ENCODE peak calls at places on chromosomes 11 and 22, in eight cellular contexts. O is uterus, U is lower leg skin, Y is right atrium auricular region, A is H9, K is coronary artery, B is heart right ventricle, C is fibroblast of lung. V is an unnamed sample.
A peak's percentile ranks its signal among the peaks of the same experiment; 100 is the strongest.

GRCh38 chr11:20397281-20397680 is 9.8 kb downstream of the PRMT3 start:
- DNase-seq in O (no peak), U (no peak), Y (no peak), A (no peak), K (no peak), B (no peak), C (peak; percentile 48), V (no peak)

GRCh38 chr11:60801194-60801593 is 16.1 kb downstream of the MS4A10 start:
- DNase-seq in O (no peak), U (no peak), Y (no peak), A (no peak), K (no peak), B (no peak), C (no peak), V (no peak)

GRCh38 chr11:133137939-133138338 is 394.4 kb downstream of the OPCML start:
- DNase-seq in O (no peak), U (no peak), Y (no peak), A (no peak), K (no peak), B (no peak), C (no peak), V (no peak)

GRCh38 chr22:29473001-29473400 is 7.0 kb upstream of the NEFH start:
- DNase-seq in O (no peak), U (no peak), Y (no peak), A (no peak), K (no peak), B (no peak), C (no peak), V (no peak)

GRCh38 chr22:38872831-38873248 is 824 bp upstream of the CBX6 start:
- DNase-seq in O (peak; percentile 77), U (peak; percentile 91), Y (peak; percentile 73), A (peak; percentile 69), K (peak; percentile 80), B (peak; percentile 75), C (peak; percentile 49), V (no peak)

GRCh38 chr11:109853156-109853776 is 239.9 kb upstream of the ZC3H12C start:
- DNase-seq in O (no peak), U (no peak), Y (no peak), A (no peak), K (no peak), B (no peak), C (peak; percentile 73), V (no peak)

GRCh38 chr11:36345084-36345511 is 49.0 kb downstream of the PRR5L start:
- DNase-seq in O (no peak), U (no peak), Y (no peak), A (no peak), K (no peak), B (no peak), C (no peak), V (no peak)

GRCh38 chr22:46050916-46051614 is 74.1 kb upstream of the WNT7B start:
- DNase-seq in O (peak; percentile 20), U (peak; percentile 82), Y (no peak), A (no peak), K (peak; percentile 69), B (no peak), C (no peak), V (no peak)

GRCh38 chr22:47036936-47037485 is 274.6 kb downstream of the TBC1D22A start:
- DNase-seq in O (no peak), U (no peak), Y (no peak), A (no peak), K (no peak), B (peak; percentile 1), C (no peak), V (no peak)

GRCh38 chr11:14460147-14460546 is 39.5 kb downstream of the COPB1 start:
- DNase-seq in O (no peak), U (no peak), Y (no peak), A (no peak), K (no peak), B (no peak), C (no peak), V (no peak)

GRCh38 chr11:44556735-44557409 is 8.6 kb upstream of the CD82 start:
- DNase-seq in O (peak; percentile 67), U (peak; percentile 92), Y (peak; percentile 69), A (peak; percentile 67), K (no peak), B (peak; percentile 60), C (peak; percentile 31), V (no peak)

GRCh38 chr11:134503104-134503503 is 91.1 kb upstream of the B3GAT1 start:
- DNase-seq in O (no peak), U (peak; percentile 72), Y (no peak), A (peak; percentile 46), K (no peak), B (no peak), C (no peak), V (no peak)

GRCh38 chr11:33000181-33000580 is 15.5 kb upstream of the DEPDC7 start:
- DNase-seq in O (no peak), U (no peak), Y (no peak), A (no peak), K (no peak), B (no peak), C (peak; percentile 90), V (no peak)

GRCh38 chr22:36238348-36239149 is 778 bp downstream of the APOL2 start:
- DNase-seq in O (no peak), U (peak; percentile 86), Y (no peak), A (peak; percentile 18), K (peak; percentile 72), B (no peak), C (no peak), V (no peak)

GRCh38 chr11:102936864-102937509 is 18.5 kb downstream of the MMP13 start:
- DNase-seq in O (no peak), U (no peak), Y (no peak), A (no peak), K (no peak), B (no peak), C (no peak), V (no peak)

GRCh38 chr11:102882389-102883024 is 7.7 kb upstream of the MMP12 start:
- DNase-seq in O (no peak), U (no peak), Y (no peak), A (no peak), K (no peak), B (no peak), C (peak; percentile 51), V (no peak)

GRCh38 chr11:43574949-43575915 is 105.3 kb upstream of the HSD17B12 start:
- DNase-seq in O (no peak), U (no peak), Y (no peak), A (no peak), K (no peak), B (no peak), C (peak; percentile 58), V (no peak)

GRCh38 chr11:3971756-3972404 is 116.4 kb downstream of the STIM1 start:
- DNase-seq in O (no peak), U (no peak), Y (no peak), A (no peak), K (no peak), B (no peak), C (no peak), V (no peak)
- TF ChIP-seq CTCF in O (no peak), U (no peak), Y (no peak), A (no peak), K (no peak), B (no peak), C (peak; percentile 24), V (no peak)

DNA sequence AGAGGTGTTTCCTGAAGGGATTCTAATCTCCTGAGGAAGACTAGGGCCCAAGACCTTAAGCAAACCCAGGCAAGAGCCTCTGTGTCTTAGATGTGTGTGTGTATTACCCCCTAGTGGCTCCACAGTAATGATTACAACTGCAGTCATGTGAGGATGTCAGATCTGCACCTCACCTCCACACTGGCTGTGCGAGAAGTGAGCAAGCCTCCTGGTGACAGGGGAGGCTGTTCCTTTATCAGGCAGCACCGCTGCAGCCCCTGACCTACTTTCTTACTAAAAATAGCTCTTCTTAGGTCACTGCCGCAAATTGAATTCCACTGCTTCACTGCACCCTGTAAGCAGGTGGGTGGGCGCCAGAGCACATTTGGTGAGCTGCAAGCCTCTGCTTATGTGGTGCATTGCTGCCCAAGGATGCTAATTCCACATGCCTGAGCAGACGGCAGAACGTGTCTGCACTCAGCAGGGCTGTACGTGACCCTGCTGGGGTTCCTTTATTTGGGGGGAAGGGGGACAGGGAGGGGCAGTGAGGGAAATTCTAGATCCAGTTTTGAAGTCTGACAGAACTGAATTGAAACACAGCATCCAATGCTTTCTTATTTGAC is 112.4 kb downstream of the KCNC1 start:
- DNase-seq in O (no peak), U (no peak), Y (no peak), A (no peak), K (no peak), B (no peak), C (peak; percentile 68), V (no peak)
- TF ChIP-seq CTCF in O (no peak), U (no peak), Y (peak; percentile 47), A (peak; percentile 22), K (no peak), B (no peak), C (peak; percentile 48), V (peak; percentile 41)

DNA sequence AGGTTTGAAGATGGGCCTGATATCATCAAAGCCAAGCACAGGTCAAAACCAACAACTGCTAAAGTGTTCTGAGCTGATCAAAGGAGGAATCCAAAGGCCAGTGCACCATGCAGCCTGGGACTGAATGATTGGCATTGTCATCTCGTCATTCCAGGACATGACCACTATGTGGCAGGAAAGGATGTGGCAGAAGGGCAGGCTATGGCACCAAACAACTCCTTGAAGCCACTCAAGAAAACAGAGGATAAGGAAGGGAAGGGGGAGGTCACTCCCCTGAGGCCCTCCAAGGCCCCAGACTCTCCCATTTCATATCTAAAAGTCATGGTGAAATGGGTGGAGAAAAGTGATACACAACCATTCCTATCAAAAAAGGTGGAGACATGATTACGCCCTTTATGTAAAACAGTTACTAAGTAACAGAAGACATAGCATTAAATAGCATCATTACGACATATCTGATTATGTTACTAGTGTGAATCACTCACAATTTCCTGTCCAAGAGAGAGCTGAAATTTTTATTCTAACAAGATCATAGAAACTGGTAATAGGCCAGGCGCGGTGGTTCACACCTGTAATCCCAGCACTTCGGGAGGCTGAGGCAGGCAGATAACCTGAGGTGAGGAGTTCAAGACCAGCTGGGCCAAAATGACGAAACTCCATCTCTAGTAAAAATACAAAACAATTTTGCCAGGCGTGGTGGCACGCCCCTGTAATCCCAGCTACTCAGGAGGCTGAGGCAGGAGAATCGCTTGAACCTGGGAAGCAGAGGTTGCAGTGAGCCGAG is 49.3 kb downstream of the AHNAK start:
- DNase-seq in O (no peak), U (no peak), Y (no peak), A (peak; percentile 65), K (no peak), B (no peak), C (peak; percentile 73), V (no peak)
- TF ChIP-seq CTCF in O (no peak), U (no peak), Y (peak; percentile 68), A (peak; percentile 65), K (no peak), B (no peak), C (peak; percentile 25), V (peak; percentile 44)

GRCh38 chr11:126267650-126268049 is 1.0 kb downstream of the SRPRA start:
- DNase-seq in O (no peak), U (peak; percentile 84), Y (no peak), A (no peak), K (no peak), B (no peak), C (no peak), V (no peak)

GRCh38 chr11:126268361-126268707 is 361 bp downstream of the SRPRA start:
- DNase-seq in O (no peak), U (no peak), Y (no peak), A (no peak), K (no peak), B (no peak), C (no peak), V (no peak)

GRCh38 chr11:126265801-126266200 is 2.9 kb downstream of the SRPRA start:
- DNase-seq in O (no peak), U (no peak), Y (no peak), A (no peak), K (no peak), B (no peak), C (peak; percentile 10), V (no peak)

GRCh38 chr11:126263489-126263888 is 5.2 kb downstream of the SRPRA start:
- DNase-seq in O (no peak), U (no peak), Y (no peak), A (no peak), K (no peak), B (no peak), C (no peak), V (no peak)

GRCh38 chr11:126268708-126269579 is at the start of the genes FOXRED1 and SRPRA:
- DNase-seq in O (peak; percentile 99), U (peak; percentile 100), Y (peak; percentile 100), A (peak; percentile 100), K (peak; percentile 100), B (peak; percentile 100), C (peak; percentile 99), V (peak; percentile 100)
- TF ChIP-seq CTCF in O (no peak), U (no peak), Y (no peak), A (no peak), K (no peak), B (no peak), C (no peak), V (no peak)

V was measured in type B pancreatic cell.